ENCODE peak calls at places on chromosome 21, in four cellular contexts. N is NB4, E is HepG2, T is endothelial cell of umbilical vein. I is an unnamed sample.

GRCh38 chr21:44761011-44761729 is 40.5 kb downstream of the UBE2G2 start:
- DNase-seq in N (no peak), T (no peak), E (peak; percentile 44), I (peak; percentile 25)

GRCh38 chr21:35273331-35273730 is 224.2 kb upstream of the RUNX1 start:
- DNase-seq in N (no peak), T (no peak), E (no peak), I (no peak)

GRCh38 chr21:38917045-38917774 is 111.5 kb downstream of the ETS2 start:
- DNase-seq in E (peak; percentile 94), T (no peak), N (no peak), I (no peak)

GRCh38 chr21:15134711-15135110 is 69.9 kb upstream of the NRIP1 start:
- DNase-seq in N (peak; percentile 1), T (peak; percentile 44), E (no peak), I (no peak)

GRCh38 chr21:40846057-40846456 is 901 bp downstream of the DSCAM start:
- DNase-seq in N (no peak), T (no peak), E (no peak), I (no peak)

GRCh38 chr21:42114646-42115045 is 43.5 kb downstream of the UMODL1 start:
- DNase-seq in N (no peak), E (no peak), T (no peak), I (no peak)

GRCh38 chr21:39669485-39669884 is 56.7 kb downstream of the B3GALT5 start:
- DNase-seq in E (no peak), T (no peak), N (no peak), I (no peak)

GRCh38 chr21:38768385-38769071 is 37.2 kb upstream of the ETS2 start:
- DNase-seq in N (no peak), E (no peak), T (no peak), I (peak; percentile 42)

GRCh38 chr21:39087976-39088370 is 95.3 kb downstream of the PSMG1 start:
- DNase-seq in T (no peak), N (no peak), E (no peak), I (no peak)

GRCh38 chr21:42722153-42722552 is 68.7 kb downstream of the PDE9A start:
- DNase-seq in E (no peak), T (no peak), N (no peak), I (no peak)

GRCh38 chr21:31456201-31456600 is 112.1 kb upstream of the TIAM1 start:
- DNase-seq in N (no peak), E (no peak), T (no peak), I (no peak)

GRCh38 chr21:41656946-41657525 is 109.8 kb downstream of the RIPK4 start:
- DNase-seq in E (no peak), T (no peak), N (no peak), I (no peak)

GRCh38 chr21:16563795-16564194 is 834.0 kb downstream of the USP25 start:
- DNase-seq in T (peak; percentile 62), E (peak; percentile 51), N (no peak), I (peak; percentile 72)

GRCh38 chr21:36964832-36965719 is 1.4 kb downstream of the HLCS start:
- DNase-seq in E (no peak), T (no peak), N (peak; percentile 27), I (no peak)

GRCh38 chr21:22561946-22562345 is 1563.7 kb downstream of the NCAM2 start:
- DNase-seq in T (no peak), E (no peak), N (no peak), I (no peak)

GRCh38 chr21:37159053-37159776 is 86.2 kb downstream of the TTC3 start:
- DNase-seq in N (no peak), E (no peak), T (no peak), I (no peak)

GRCh38 chr21:36245115-36245514 is 74.9 kb upstream of the MORC3 start:
- DNase-seq in N (no peak), T (no peak), E (no peak), I (no peak)

GRCh38 chr21:37503848-37504467 is 137.4 kb downstream of the DYRK1A start:
- DNase-seq in N (no peak), E (peak; percentile 8), T (peak; percentile 72), I (no peak)

GRCh38 chr21:37986751-37987399 is 70.6 kb upstream of the KCNJ6 start:
- DNase-seq in T (no peak), E (no peak), N (no peak), I (peak; percentile 17)

GRCh38 chr21:34814529-34814951 is 145.7 kb downstream of the CLIC6 start:
- DNase-seq in N (no peak), E (no peak), T (no peak), I (no peak)

GRCh38 chr21:30714946-30715345 is 3.6 kb downstream of the KRTAP21-3 start:
- DNase-seq in N (no peak), E (no peak), T (no peak), I (no peak)

GRCh38 chr21:42187976-42188653 is 30.8 kb upstream of the ABCG1 start:
- DNase-seq in N (peak; percentile 91), E (no peak), T (no peak), I (no peak)

GRCh38 chr21:14403681-14404318 is 20.9 kb upstream of the HSPA13 start:
- DNase-seq in N (peak; percentile 56), E (peak; percentile 19), T (peak; percentile 45), I (peak; percentile 2)

GRCh38 chr21:14773777-14774345 is 227.7 kb upstream of the SAMSN1 start:
- DNase-seq in N (peak; percentile 67), E (peak; percentile 30), T (peak; percentile 53), I (peak; percentile 19)

GRCh38 chr21:38920631-38921398 is 115.1 kb downstream of the ETS2 start:
- DNase-seq in T (no peak), N (no peak), E (no peak), I (peak; percentile 18)

GRCh38 chr21:34724857-34725195 is 56.0 kb downstream of the CLIC6 start:
- DNase-seq in N (no peak), E (no peak), T (no peak), I (no peak)

GRCh38 chr21:35578350-35578782 is 482.0 kb downstream of the SETD4 start:
- DNase-seq in E (no peak), N (no peak), T (no peak), I (no peak)

GRCh38 chr21:42939581-42940413 is 14.4 kb upstream of the ERVH48-1 start:
- DNase-seq in E (peak; percentile 27), T (peak; percentile 79), N (peak; percentile 67), I (peak; percentile 76)

GRCh38 chr21:39908265-39908923 is 41.2 kb downstream of the PCP4 start:
- DNase-seq in T (no peak), E (no peak), N (no peak), I (no peak)

GRCh38 chr21:26116456-26117011 is 54.0 kb downstream of the APP start:
- DNase-seq in N (no peak), T (no peak), E (peak; percentile 23), I (no peak)

GRCh38 chr21:34617753-34618339 is 2.9 kb upstream of the RCAN1 start:
- DNase-seq in N (no peak), E (no peak), T (no peak), I (no peak)

GRCh38 chr21:45142916-45143315 is 68.5 kb downstream of the ADARB1 start:
- DNase-seq in T (no peak), E (no peak), N (no peak), I (no peak)

GRCh38 chr21:20023199-20023598 is 975.0 kb upstream of the NCAM2 start:
- DNase-seq in N (no peak), E (no peak), T (no peak), I (no peak)

GRCh38 chr21:39842741-39843146 is 24.5 kb upstream of the PCP4 start:
- DNase-seq in T (no peak), E (no peak), N (no peak), I (no peak)

GRCh38 chr21:31236528-31236927 is 107.5 kb downstream of the TIAM1 start:
- DNase-seq in T (no peak), E (no peak), N (no peak), I (no peak)

GRCh38 chr21:46409641-46410406 is 48.9 kb upstream of the DIP2A start:
- DNase-seq in N (no peak), E (no peak), T (no peak), I (no peak)
- TF ChIP-seq MYC in N (no peak), E (no peak), T (no peak), I (no peak)

DNA sequence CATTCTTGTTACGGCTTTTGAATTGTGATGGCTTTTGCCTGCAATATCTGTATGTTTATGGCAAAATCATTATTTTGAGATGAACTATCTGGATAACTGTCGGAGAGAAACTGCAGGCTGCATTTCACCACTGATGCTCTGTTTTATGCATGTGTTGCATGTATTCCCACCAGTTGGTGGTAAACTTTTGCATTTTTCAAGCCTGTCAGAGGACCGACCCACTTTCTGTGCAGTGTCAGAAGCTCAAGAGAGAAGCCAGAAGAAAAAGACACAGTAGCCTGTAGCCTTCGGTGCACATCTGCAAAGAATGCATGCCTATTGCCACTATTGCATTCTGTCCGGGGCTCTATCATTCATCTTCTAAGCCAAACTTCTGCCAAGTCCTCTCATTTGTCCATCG is 41.6 kb downstream of the OLIG1 start:
- DNase-seq in E (no peak), T (no peak), N (no peak), I (no peak)
- TF ChIP-seq MYC in E (no peak), T (no peak), N (no peak), I (no peak)

GRCh38 chr21:27244356-27244755 is 277.5 kb upstream of the ADAMTS5 start:
- DNase-seq in E (no peak), T (no peak), N (no peak), I (no peak)
- TF ChIP-seq MYC in E (no peak), T (no peak), N (no peak), I (no peak)

GRCh38 chr21:17585875-17586450 is 26.7 kb downstream of the BTG3 start:
- DNase-seq in N (peak; percentile 43), E (peak; percentile 41), T (peak; percentile 56), I (peak; percentile 48)

DNA sequence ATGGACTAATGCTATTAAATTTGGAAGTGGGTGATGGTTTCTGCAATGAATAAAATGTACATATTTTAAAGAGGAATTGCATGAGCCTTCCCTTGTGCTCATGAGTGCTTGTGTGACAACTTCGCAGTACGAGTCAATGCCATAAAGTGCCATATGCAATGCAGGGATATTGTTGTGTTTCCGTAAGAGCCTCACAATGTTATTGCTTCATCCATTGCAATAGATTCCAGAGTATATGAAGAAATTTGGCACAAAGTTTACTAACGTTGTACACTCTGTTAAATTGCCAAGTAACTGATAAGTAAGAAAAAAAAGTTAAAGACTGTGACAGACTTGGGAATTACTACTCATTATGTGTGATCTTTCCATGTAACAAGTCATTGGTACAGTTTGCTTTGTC is 22.3 kb downstream of the BTG3 start:
- DNase-seq in N (no peak), T (no peak), E (no peak), I (no peak)
- TF ChIP-seq MYC in N (no peak), T (no peak), E (no peak), I (no peak)

I was measured in A549.